ENCODE peak calls at places on chromosomes 11 and 22, in nine cellular contexts. C, P, O, R, X, B, F, I and A are unnamed samples.

GRCh38 chr11:2166091-2166851 is 5.3 kb upstream of the INS start:
- DNase-seq in C (no peak), P (peak), O (peak), R (peak), X (no peak), B (peak), F (peak), I (no peak), A (no peak)

GRCh38 chr22:44732017-44732561 is 20.3 kb upstream of the ARHGAP8 start:
- DNase-seq in C (no peak), P (no peak), O (no peak), R (no peak), X (no peak), B (no peak), F (no peak), I (no peak), A (no peak)

GRCh38 chr22:31346733-31347250 is 646 bp upstream of the PATZ1 start:
- DNase-seq in C (peak), P (peak), O (peak), R (peak), X (peak), B (peak), F (peak), I (peak), A (no peak)

GRCh38 chr22:47795477-47796127 is 1033.2 kb downstream of the TBC1D22A start:
- DNase-seq in C (no peak), P (no peak), O (no peak), R (no peak), X (no peak), B (no peak), F (peak), I (no peak), A (no peak)

GRCh38 chr11:64146036-64146943 is 19.6 kb downstream of the MACROD1 start:
- DNase-seq in C (no peak), P (peak), O (peak), R (peak), X (peak), B (peak), F (peak), I (peak), A (peak)

GRCh38 chr11:130846606-130847005 is 69.7 kb downstream of the SNX19 start:
- DNase-seq in C (no peak), P (no peak), O (no peak), R (peak), X (no peak), B (no peak), F (no peak), I (no peak), A (no peak)

GRCh38 chr11:67439321-67440228 is 2.1 kb upstream of the PTPRCAP start:
- DNase-seq in C (peak), P (peak), O (no peak), R (peak), X (no peak), B (no peak), F (peak), I (no peak), A (no peak)

GRCh38 chr11:62573006-62573591 is 592 bp downstream of the EEF1G start:
- DNase-seq in C (no peak), P (no peak), O (peak), R (peak), X (no peak), B (no peak), F (peak), I (no peak), A (no peak)

GRCh38 chr11:61061081-61061826 is 41.0 kb upstream of the CD5 start:
- DNase-seq in C (no peak), P (peak), O (no peak), R (peak), X (peak), B (peak), F (no peak), I (no peak), A (no peak)